ENCODE peak calls at places on chromosomes 13 and 19, in five cellular contexts. F is ureter, Y is Ammon's horn, P is AG04450, E is RCC 7860. W is an unnamed sample.
A peak's percentile ranks its signal among the peaks of the same experiment; 100 is the strongest.

GRCh38 chr19:46639356-46640061 is 3.5 kb upstream of the GNG8 start:
- DNase-seq in F (peak; percentile 72), Y (no peak), P (no peak), E (peak; percentile 16), W (no peak)

GRCh38 chr19:51102991-51103390 is 5.2 kb downstream of the CTU1 start:
- DNase-seq in F (no peak), Y (no peak), P (no peak), E (no peak), W (no peak)

GRCh38 chr19:10499550-10500246 is 3.5 kb downstream of the KEAP1 start:
- DNase-seq in F (no peak), Y (no peak), P (no peak), E (no peak), W (peak; percentile 58)

GRCh38 chr19:45517238-45517637 is 10.0 kb downstream of the VASP start:
- DNase-seq in F (no peak), Y (no peak), P (no peak), E (no peak), W (no peak)

GRCh38 chr13:77698211-77699058 is 948 bp downstream of the SLAIN1 start:
- DNase-seq in F (peak; percentile 45), Y (peak; percentile 71), P (no peak), E (no peak), W (no peak)

GRCh38 chr13:30796833-30797601 is 61.7 kb downstream of the ALOX5AP start:
- DNase-seq in F (no peak), Y (no peak), P (no peak), E (no peak), W (no peak)

GRCh38 chr13:21987793-21988192 is 316.9 kb downstream of the FGF9 start:
- DNase-seq in F (no peak), Y (no peak), P (no peak), E (no peak), W (no peak)

GRCh38 chr13:101326710-101327109 is 89.6 kb downstream of the NALCN start:
- DNase-seq in F (no peak), Y (no peak), P (no peak), E (no peak), W (no peak)

GRCh38 chr13:113088691-113089020 is 16.9 kb upstream of the F7 start:
- DNase-seq in F (no peak), Y (no peak), P (no peak), E (no peak), W (no peak)

GRCh38 chr19:52691215-52691610 is 43.6 kb downstream of the ZNF611 start:
- DNase-seq in F (no peak), Y (no peak), P (no peak), E (no peak), W (no peak)

GRCh38 chr19:3243851-3244700 is 19.6 kb downstream of the CELF5 start:
- DNase-seq in F (no peak), Y (no peak), P (peak; percentile 23), E (peak; percentile 13), W (no peak)

GRCh38 chr19:42965204-42965603 is 28.2 kb upstream of the PSG7 start:
- DNase-seq in F (no peak), Y (no peak), P (peak; percentile 30), E (peak; percentile 7), W (no peak)

GRCh38 chr19:54431255-54431838 is 16.1 kb downstream of the TTYH1 start:
- DNase-seq in F (no peak), Y (no peak), P (no peak), E (peak; percentile 13), W (no peak)

GRCh38 chr19:6044056-6044805 is 66.1 kb downstream of the RFX2 start:
- DNase-seq in F (peak; percentile 20), Y (no peak), P (no peak), E (no peak), W (no peak)

GRCh38 chr19:3122512-3122870 is 13.3 kb upstream of the GNA15 start:
- DNase-seq in F (no peak), Y (no peak), P (no peak), E (no peak), W (no peak)

GRCh38 chr19:14432817-14433453 is at the start of gene PKN1:
- DNase-seq in F (no peak), Y (peak; percentile 46), P (no peak), E (no peak), W (peak; percentile 86)

GRCh38 chr19:30222993-30223865 is 149.0 kb upstream of the ZNF536 start:
- DNase-seq in F (no peak), Y (peak; percentile 10), P (no peak), E (no peak), W (peak; percentile 67)

GRCh38 chr13:21849323-21849722 is 178.4 kb downstream of the FGF9 start:
- DNase-seq in F (no peak), Y (no peak), P (no peak), E (peak; percentile 10), W (no peak)

GRCh38 chr19:48348039-48348438 is 15.7 kb downstream of the TMEM143 start:
- DNase-seq in F (no peak), Y (no peak), P (no peak), E (no peak), W (no peak)

GRCh38 chr13:102091231-102091630 is 310.6 kb downstream of the FGF14 start:
- DNase-seq in F (no peak), Y (no peak), P (no peak), E (no peak), W (peak; percentile 73)

GRCh38 chr13:106348032-106348431 is 187.4 kb downstream of the EFNB2 start:
- DNase-seq in F (no peak), Y (no peak), P (no peak), E (peak; percentile 78), W (no peak)

GRCh38 chr19:58118979-58119733 is 21.1 kb upstream of the ZSCAN18 start:
- DNase-seq in F (no peak), Y (no peak), P (no peak), E (no peak), W (no peak)

GRCh38 chr19:29040951-29041350 is 172.0 kb downstream of the UQCRFS1 start:
- DNase-seq in F (no peak), Y (no peak), P (no peak), E (no peak), W (peak; percentile 9)

GRCh38 chr19:33370783-33371182 is 2.7 kb upstream of the CEBPG start:
- DNase-seq in F (no peak), Y (no peak), P (no peak), E (no peak), W (no peak)

GRCh38 chr19:44644391-44645016 is 794 bp downstream of the PVR start:
- DNase-seq in F (no peak), Y (no peak), P (no peak), E (peak; percentile 28), W (peak; percentile 21)

GRCh38 chr13:113554333-113554700 is 30.2 kb upstream of the TFDP1 start:
- DNase-seq in F (no peak), Y (no peak), P (no peak), E (no peak), W (no peak)

GRCh38 chr19:49859838-49860715 is 7.3 kb downstream of the PNKP start:
- DNase-seq in F (peak; percentile 42), Y (no peak), P (no peak), E (no peak), W (no peak)

GRCh38 chr13:29159871-29160270 is 339.7 kb downstream of the MTUS2 start:
- DNase-seq in F (no peak), Y (no peak), P (no peak), E (no peak), W (no peak)

GRCh38 chr19:1324249-1324791 is 38.6 kb downstream of the EFNA2 start:
- DNase-seq in F (no peak), Y (no peak), P (no peak), E (no peak), W (no peak)

GRCh38 chr13:93889430-93889829 is 590.1 kb downstream of the DCT start:
- DNase-seq in F (no peak), Y (no peak), P (no peak), E (no peak), W (no peak)

W was measured in H1.